ENCODE peak calls at places on chromosomes 11 and 22, in seven cellular contexts. X is ovary, J is NB4, O is A549, G is stomach, V is HCT116, Q is Peyer's patch. L is an unnamed sample.

GRCh38 chr11:120702656-120703055 is 191.1 kb downstream of the GRIK4 start:
- DNase-seq in J (peak; percentile 10), V (no peak), O (no peak), X (no peak), Q (no peak), G (no peak), L (no peak)

GRCh38 chr11:100515087-100515486 is 172.0 kb upstream of the ARHGAP42 start:
- DNase-seq in O (peak; percentile 25), Q (no peak), G (no peak), J (no peak), V (no peak), X (no peak), L (no peak)

GRCh38 chr11:119890466-119890865 is 161.5 kb upstream of the NECTIN1 start:
- DNase-seq in X (no peak), V (no peak), G (no peak), J (no peak), O (no peak), Q (no peak), L (no peak)

GRCh38 chr11:82703796-82704195 is 29.9 kb downstream of the FAM181B start:
- DNase-seq in Q (no peak), G (no peak), X (no peak), O (no peak), V (no peak), J (no peak), L (no peak)

GRCh38 chr11:4647795-4648194 is 4.0 kb downstream of the OR51E1 start:
- DNase-seq in V (no peak), O (no peak), X (no peak), J (no peak), G (no peak), Q (no peak), L (peak; percentile 42)

GRCh38 chr11:107293677-107294344 is 163.8 kb downstream of the CWF19L2 start:
- DNase-seq in V (no peak), G (no peak), X (no peak), O (no peak), J (no peak), Q (no peak), L (no peak)

GRCh38 chr11:121611242-121611641 is 158.5 kb upstream of the SORL1-AS1 start:
- DNase-seq in Q (no peak), X (no peak), O (no peak), J (no peak), V (no peak), G (no peak), L (no peak)

GRCh38 chr11:67463680-67464410 is 5.2 kb downstream of the TMEM134 start:
- DNase-seq in V (peak; percentile 73), O (peak; percentile 90), X (peak; percentile 58), G (peak; percentile 54), J (peak; percentile 90), Q (peak; percentile 91), L (peak; percentile 60)

GRCh38 chr11:518463-519202 is 11.6 kb upstream of the RNH1 start:
- DNase-seq in V (peak; percentile 85), O (peak; percentile 97), X (peak; percentile 90), Q (peak; percentile 95), G (peak; percentile 95), J (peak; percentile 94), L (peak; percentile 77)

GRCh38 chr11:111462329-111462728 is 49.9 kb downstream of the BTG4 start:
- DNase-seq in J (no peak), V (no peak), Q (no peak), O (no peak), X (no peak), G (no peak), L (no peak)

GRCh38 chr11:93821617-93822016 is 28.8 kb downstream of the VSTM5 start:
- DNase-seq in O (no peak), X (no peak), V (no peak), J (no peak), Q (no peak), G (no peak), L (no peak)

GRCh38 chr11:1507381-1508140 is 21.0 kb upstream of the MOB2 start:
- DNase-seq in O (no peak), Q (no peak), J (no peak), X (no peak), G (no peak), V (no peak), L (no peak)

GRCh38 chr11:28615542-28615941 is 507.4 kb downstream of the METTL15 start:
- DNase-seq in G (no peak), X (no peak), O (peak; percentile 73), V (no peak), J (no peak), Q (no peak), L (no peak)

GRCh38 chr11:1300569-1301187 is 8.8 kb downstream of the TOLLIP start:
- DNase-seq in G (peak; percentile 21), J (no peak), X (peak; percentile 20), Q (peak; percentile 42), O (no peak), V (no peak), L (no peak)

GRCh38 chr22:40190501-40190900 is 12.8 kb downstream of the TNRC6B start:
- DNase-seq in V (no peak), O (no peak), X (no peak), G (peak; percentile 62), Q (peak; percentile 74), J (no peak), L (no peak)

GRCh38 chr11:123299721-123300120 is 104.7 kb upstream of the CLMP start:
- DNase-seq in Q (no peak), X (no peak), V (no peak), G (no peak), O (no peak), J (no peak), L (no peak)

GRCh38 chr11:64385953-64386704 is 27.2 kb downstream of the RPS6KA4 start:
- DNase-seq in G (no peak), V (peak; percentile 38), O (peak; percentile 39), J (peak; percentile 88), Q (no peak), X (no peak), L (no peak)

GRCh38 chr11:109892321-109892794 is 200.8 kb upstream of the ZC3H12C start:
- DNase-seq in O (no peak), Q (no peak), X (no peak), G (no peak), J (no peak), V (no peak), L (no peak)

GRCh38 chr22:46815896-46816721 is 53.7 kb downstream of the TBC1D22A start:
- DNase-seq in O (no peak), V (no peak), Q (no peak), J (peak; percentile 34), X (no peak), G (no peak), L (no peak)

DNA sequence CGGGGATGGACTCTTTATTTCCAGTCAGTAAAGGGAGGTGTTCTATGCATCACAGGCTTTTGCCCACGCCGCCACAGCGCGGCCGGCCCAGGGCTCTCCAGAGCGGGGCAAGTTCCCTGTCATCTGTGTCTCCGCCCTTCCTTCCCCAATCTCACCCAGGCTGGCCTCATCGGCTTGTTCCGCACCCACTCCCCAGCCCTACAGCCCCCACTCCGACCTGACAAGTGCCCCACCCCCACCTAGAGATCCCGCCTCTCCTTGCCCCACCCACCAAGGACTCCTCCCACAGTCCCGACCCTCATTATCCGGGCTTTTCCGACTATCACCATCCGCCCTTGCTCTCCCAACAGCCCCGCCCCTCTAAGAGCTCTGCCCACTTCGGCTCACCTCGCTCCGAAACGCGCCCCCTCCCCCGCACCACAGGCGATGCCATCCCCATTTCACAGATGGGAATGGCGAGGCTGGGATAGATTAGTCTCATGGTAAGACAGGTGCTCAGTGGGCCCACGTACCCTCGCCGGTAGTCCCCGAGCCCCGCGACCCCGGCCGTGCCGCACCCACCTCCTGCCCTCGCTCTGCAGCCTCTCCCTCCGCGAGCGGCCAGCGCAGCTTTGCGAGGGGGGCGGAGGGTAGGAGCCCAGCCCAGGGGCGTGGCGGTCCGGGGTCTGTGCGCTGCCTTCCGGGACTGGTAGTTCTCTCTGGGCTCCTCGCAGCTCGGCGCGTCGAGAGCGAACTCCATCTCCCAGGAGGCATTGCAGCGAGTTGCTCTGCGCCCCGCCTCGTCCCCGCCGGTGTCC is at the start of gene KCTD21:
- DNase-seq in Q (peak; percentile 98), G (peak; percentile 96), O (peak; percentile 97), J (peak; percentile 99), X (peak; percentile 96), V (peak; percentile 90), L (peak; percentile 94)
- TF ChIP-seq POLR2A in Q (peak; percentile 78), G (no peak), O (peak; percentile 76), J (peak; percentile 50), X (peak; percentile 76), V (no peak), L (peak; percentile 35)

GRCh38 chr11:65468874-65469333 is 29.9 kb upstream of the MALAT1 start:
- DNase-seq in G (peak; percentile 93), O (peak; percentile 83), X (peak; percentile 70), J (peak; percentile 78), Q (peak; percentile 94), V (peak; percentile 81), L (peak; percentile 44)
- TF ChIP-seq CTCF in G (peak; percentile 93), O (peak; percentile 48), X (no peak), J (peak; percentile 46), Q (peak; percentile 58), V (peak; percentile 92), L (peak; percentile 38)

GRCh38 chr22:35995772-35996171 is 32.9 kb downstream of the RBFOX2 start:
- DNase-seq in V (no peak), J (no peak), X (peak; percentile 94), G (peak; percentile 50), O (no peak), Q (peak; percentile 75), L (peak; percentile 75)
- H3K4me3 ChIP-seq in V (no peak overlapping the region), J (no peak overlapping the region), X (no peak overlapping the region), G (no peak overlapping the region), O (no peak overlapping the region), Q (no peak overlapping the region), L (no peak overlapping the region)

GRCh38 chr11:102451041-102451692 is 1.4 kb downstream of the TMEM123 start:
- DNase-seq in V (no peak), G (no peak), J (no peak), X (no peak), O (no peak), Q (no peak), L (no peak)

GRCh38 chr11:102452461-102453285 is at the start of gene TMEM123:
- DNase-seq in O (peak; percentile 56), Q (peak; percentile 94), V (peak; percentile 44), X (peak; percentile 81), G (peak; percentile 83), J (peak; percentile 94), L (peak; percentile 57)

GRCh38 chr11:102449651-102450570 is 2.7 kb downstream of the TMEM123 start:
- DNase-seq in Q (no peak), O (no peak), J (no peak), X (no peak), G (no peak), V (no peak), L (no peak)

GRCh38 chr11:102453286-102453797 is 777 bp upstream of the TMEM123 start:
- DNase-seq in X (peak; percentile 23), Q (peak; percentile 73), J (no peak), O (no peak), V (no peak), G (no peak), L (peak; percentile 19)

DNA sequence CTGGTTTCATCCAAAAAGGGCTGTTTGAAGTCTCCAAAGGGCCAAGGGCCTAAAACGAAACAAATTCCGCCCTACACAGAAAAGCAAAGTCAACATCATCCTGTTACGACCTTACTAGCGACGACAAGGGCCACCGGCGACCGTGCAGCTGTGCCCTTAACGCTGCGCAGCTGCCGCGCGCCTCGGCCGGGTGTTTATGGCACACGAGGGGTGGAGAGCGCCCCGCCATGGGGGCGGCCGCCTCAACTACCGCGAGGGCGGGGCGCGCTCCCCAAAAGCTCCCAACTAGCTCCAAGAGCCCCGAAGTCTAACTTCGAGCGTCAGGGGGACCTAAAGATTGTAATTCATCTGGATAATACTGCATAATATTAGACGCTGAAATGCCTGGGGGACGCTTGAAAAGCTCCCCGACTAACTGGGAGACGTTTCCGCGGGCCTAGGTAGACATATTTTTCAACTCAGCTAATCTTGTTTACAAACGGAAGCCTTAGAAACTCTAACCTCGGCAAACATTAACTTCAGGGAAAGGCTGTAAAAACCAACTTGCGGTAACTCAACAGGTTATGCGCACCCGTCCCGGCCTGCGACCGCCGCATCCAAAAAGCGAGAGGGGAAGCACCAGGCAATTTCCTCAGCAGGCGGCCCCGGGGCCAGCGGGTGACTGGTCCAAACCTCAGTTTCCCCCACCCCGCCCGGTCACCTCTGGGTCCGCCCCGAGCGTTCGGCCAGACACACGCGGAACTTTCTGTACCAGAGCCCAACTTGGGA is 688 bp downstream of the TMEM123 start:
- DNase-seq in G (peak; percentile 71), J (peak; percentile 87), Q (peak; percentile 91), X (peak; percentile 53), O (peak; percentile 57), V (no peak), L (peak; percentile 46)
- TF ChIP-seq POLR2A in G (no peak), J (peak; percentile 42), Q (peak; percentile 18), X (no peak), O (no peak), V (no peak), L (peak; percentile 64)